ENCODE peak calls at places on chromosomes 1 and 21, in four cellular contexts. Z is brain microvascular endothelial cell, M is IMR-90, W is iPS-NIHi11. F is an unnamed sample.

GRCh38 chr1:195328102-195328501 is 1280.1 kb downstream of the KCNT2 start:
- DNase-seq in Z (no peak), M (peak), W (no peak), F (no peak)

GRCh38 chr1:26889580-26890466 is at the start of gene GPN2:
- DNase-seq in Z (peak), M (peak), W (peak), F (peak)

GRCh38 chr1:18575620-18576019 is 55.0 kb upstream of the PAX7 start:
- DNase-seq in Z (peak), M (peak), W (peak), F (no peak)

GRCh38 chr1:217139513-217139912 is 416.3 kb upstream of the ESRRG start:
- DNase-seq in M (no peak), W (peak), Z (no peak), F (no peak)

GRCh38 chr21:46128106-46128982 is 27.0 kb downstream of the FTCD start:
- DNase-seq in W (no peak), Z (no peak), M (no peak), F (no peak)

GRCh38 chr21:15219866-15220265 is 155.1 kb upstream of the NRIP1 start:
- DNase-seq in M (no peak), W (no peak), Z (no peak), F (no peak)

GRCh38 chr1:84300501-84300900 is 1.0 kb upstream of the SAMD13 start:
- DNase-seq in M (no peak), Z (no peak), W (no peak), F (no peak)

GRCh38 chr1:14873657-14874056 is 275.2 kb downstream of the KAZN start:
- DNase-seq in Z (no peak), M (no peak), W (no peak), F (no peak)

GRCh38 chr1:29258189-29258973 is 22.1 kb downstream of the PTPRU start:
- DNase-seq in Z (no peak), M (no peak), W (no peak), F (no peak)

GRCh38 chr1:56965916-56966697 is at the start of gene C8B:
- DNase-seq in Z (no peak), M (no peak), W (no peak), F (no peak)

GRCh38 chr1:43525995-43526394 is 4.7 kb upstream of the PTPRF start:
- DNase-seq in M (peak), W (no peak), Z (peak), F (peak)

GRCh38 chr1:116239916-116240315 is 128.7 kb downstream of the MAB21L3 start:
- DNase-seq in W (no peak), M (no peak), Z (no peak), F (no peak)

GRCh38 chr1:165816157-165816556 is 11.3 kb upstream of the UCK2 start:
- DNase-seq in M (no peak), Z (no peak), W (no peak), F (no peak)

GRCh38 chr1:99662581-99663208 is 16.8 kb downstream of the PALMD start:
- DNase-seq in M (peak), Z (no peak), W (no peak), F (no peak)

GRCh38 chr1:58708166-58708565 is 8.3 kb upstream of the MYSM1 start:
- DNase-seq in Z (no peak), W (no peak), M (no peak), F (no peak)

GRCh38 chr21:45982758-45983731 is 1.5 kb downstream of the COL6A1 start:
- DNase-seq in Z (no peak), M (no peak), W (peak), F (no peak)

GRCh38 chr21:10521091-10521598 is at the start of gene TPTE:
- DNase-seq in Z (no peak), W (no peak), M (no peak), F (no peak)

GRCh38 chr1:61280457-61280856 is 198.1 kb downstream of the NFIA start:
- DNase-seq in W (no peak), M (no peak), Z (no peak), F (no peak)

GRCh38 chr21:42595281-42596187 is 57.9 kb upstream of the PDE9A start:
- DNase-seq in M (no peak), Z (no peak), W (no peak), F (no peak)

GRCh38 chr1:80656011-80656627 is 1144.6 kb upstream of the ADGRL2 start:
- DNase-seq in W (peak), Z (peak), M (no peak), F (peak)

GRCh38 chr1:6435547-6435946 is 11.0 kb downstream of the ESPN start:
- DNase-seq in Z (no peak), W (no peak), M (no peak), F (no peak)

GRCh38 chr1:31739281-31739853 is 24.8 kb downstream of the ADGRB2 start:
- DNase-seq in Z (no peak), M (no peak), W (peak), F (no peak)

GRCh38 chr1:214934035-214934434 is 148.5 kb upstream of the KCNK2 start:
- DNase-seq in W (no peak), Z (no peak), M (no peak), F (no peak)

GRCh38 chr1:25549273-25550154 is 6.1 kb downstream of the LDLRAP1 start:
- DNase-seq in M (peak), Z (peak), W (peak), F (peak)

GRCh38 chr1:10682449-10683365 is 113.7 kb downstream of the CASZ1 start:
- DNase-seq in Z (no peak), W (no peak), M (no peak), F (no peak)

GRCh38 chr1:73832276-73832825 is 365.6 kb downstream of the LRRIQ3 start:
- DNase-seq in Z (no peak), W (no peak), M (no peak), F (no peak)

F was measured in RCC 7860.